ENCODE peak calls at places on chromosomes 11 and 22, in five cellular contexts. U is SJSA1; X is stimulated activated CD4-positive, alpha-beta T cell treated with anti-CD3 and anti-CD28 coated beads, Interleukin-4, amount 100 ng/mL, for 1 hour; Z is Calu3; W is NCI-H82. E is an unnamed sample.
A peak's percentile ranks its signal among the peaks of the same experiment; 100 is the strongest.

GRCh38 chr11:1852885-1853284 is at the start of gene LSP1:
- DNase-seq in Z (no peak), U (no peak), X (peak; percentile 75), W (no peak), E (no peak)

GRCh38 chr11:128021304-128022006 is 565.9 kb downstream of the ETS1 start:
- DNase-seq in U (no peak), X (no peak), W (peak; percentile 42), Z (no peak), E (peak; percentile 13)

GRCh38 chr11:72670041-72670440 is 4.2 kb downstream of the PDE2A start:
- DNase-seq in X (no peak), Z (no peak), U (no peak), W (no peak), E (no peak)

GRCh38 chr11:62166371-62166770 is 23.6 kb upstream of the SCGB1D1 start:
- DNase-seq in X (no peak), Z (no peak), U (no peak), W (no peak), E (no peak)

GRCh38 chr22:21652547-21653545 is 10.7 kb downstream of the SDF2L1 start:
- DNase-seq in Z (no peak), U (no peak), W (peak; percentile 20), X (no peak), E (no peak)

GRCh38 chr11:92978226-92979111 is 9.0 kb downstream of the MTNR1B start:
- DNase-seq in X (no peak), U (no peak), W (no peak), Z (no peak), E (no peak)

GRCh38 chr11:130428271-130428670 is at the start of gene ADAMTS8:
- DNase-seq in U (no peak), Z (no peak), X (no peak), W (peak; percentile 43), E (no peak)

GRCh38 chr11:113286509-113287497 is 27.6 kb upstream of the TTC12 start:
- DNase-seq in W (no peak), X (no peak), Z (no peak), U (no peak), E (peak; percentile 26)

GRCh38 chr11:10305262-10305963 is 540 bp downstream of the ADM start:
- DNase-seq in U (no peak), W (peak; percentile 58), Z (peak; percentile 38), X (peak; percentile 26), E (no peak)

GRCh38 chr11:112159098-112159761 is 4.7 kb downstream of the IL18 start:
- DNase-seq in W (no peak), U (no peak), X (no peak), Z (peak; percentile 18), E (no peak)

GRCh38 chr22:47369431-47370015 is 607.1 kb downstream of the TBC1D22A start:
- DNase-seq in X (no peak), Z (no peak), W (no peak), U (peak; percentile 26), E (no peak)

GRCh38 chr11:2525941-2526807 is 81.4 kb downstream of the KCNQ1 start:
- DNase-seq in Z (no peak), X (peak; percentile 1), U (peak; percentile 47), W (no peak), E (no peak)

GRCh38 chr22:26887456-26887855 is 230.1 kb downstream of the MIAT start:
- DNase-seq in Z (no peak), X (no peak), W (no peak), U (peak; percentile 68), E (peak; percentile 97)

GRCh38 chr22:41237707-41238569 is 2.8 kb downstream of the CHADL start:
- DNase-seq in Z (peak; percentile 90), U (no peak), X (peak; percentile 80), W (peak; percentile 50), E (no peak)

GRCh38 chr11:119774180-119774763 is 45.3 kb upstream of the NECTIN1 start:
- DNase-seq in U (no peak), X (no peak), Z (peak; percentile 7), W (no peak), E (no peak)

GRCh38 chr11:102291831-102292230 is 25.5 kb upstream of the BIRC3 start:
- DNase-seq in U (no peak), X (no peak), Z (no peak), W (no peak), E (no peak)

GRCh38 chr22:27397948-27398330 is 403.6 kb downstream of the MN1 start:
- DNase-seq in U (no peak), Z (no peak), X (no peak), W (no peak), E (no peak)

GRCh38 chr22:44624689-44625420 is 77.1 kb upstream of the PRR5 start:
- DNase-seq in W (no peak), U (no peak), X (no peak), Z (no peak), E (no peak)

GRCh38 chr11:64005691-64006090 is 19.5 kb downstream of the OTUB1 start:
- DNase-seq in X (no peak), W (no peak), U (no peak), Z (no peak), E (no peak)

GRCh38 chr22:49966041-49966715 is 5.6 kb downstream of the PIM3 start:
- DNase-seq in Z (no peak), X (peak; percentile 23), U (no peak), W (no peak), E (no peak)

GRCh38 chr11:62401356-62401755 is 17.5 kb upstream of the SCGB1A1 start:
- DNase-seq in U (no peak), W (no peak), X (no peak), Z (no peak), E (no peak)

GRCh38 chr22:18095101-18095805 is 15.4 kb upstream of the TUBA8 start:
- DNase-seq in W (no peak), X (no peak), U (no peak), Z (no peak), E (no peak)

E was measured in astrocyte.